ENCODE peak calls at places on chromosome X, in ten cellular contexts. One of them, this sample, is unnamed.

GRCh38 chrX:137926090-137926489 is 360.2 kb downstream of the ZIC3 start:
- DNase-seq in uterus: no peak
- DNase-seq in OCI-M1: peak; percentile 57
- DNase-seq in testis: no peak
- DNase-seq in mammary epithelial cell: no peak
- DNase-seq in neural progenitor cell: peak; percentile 47
- DNase-seq in tibial nerve: no peak
- DNase-seq in memory B cell: no peak
- DNase-seq in stimulated activated CD4-positive, alpha-beta T cell treated with anti-CD3 and anti-CD28 coated beads, TNF-alpha, amount 100 ng/mL, for 48 hours: no peak
- DNase-seq in anterior cingulate cortex: no peak
- DNase-seq in this sample: no peak

GRCh38 chrX:25524150-25524549 is 508.4 kb upstream of the ARX start:
- DNase-seq in stimulated activated CD4-positive, alpha-beta T cell treated with anti-CD3 and anti-CD28 coated beads, TNF-alpha, amount 100 ng/mL, for 48 hours: no peak
- DNase-seq in uterus: no peak
- DNase-seq in mammary epithelial cell: no peak
- DNase-seq in neural progenitor cell: no peak
- DNase-seq in tibial nerve: no peak
- DNase-seq in anterior cingulate cortex: no peak
- DNase-seq in memory B cell: no peak
- DNase-seq in OCI-M1: peak; percentile 1
- DNase-seq in testis: no peak
- DNase-seq in this sample: no peak

GRCh38 chrX:149222040-149222439 is 283.1 kb downstream of the IDS start:
- DNase-seq in testis: no peak
- DNase-seq in OCI-M1: no peak
- DNase-seq in memory B cell: no peak
- DNase-seq in uterus: no peak
- DNase-seq in anterior cingulate cortex: no peak
- DNase-seq in stimulated activated CD4-positive, alpha-beta T cell treated with anti-CD3 and anti-CD28 coated beads, TNF-alpha, amount 100 ng/mL, for 48 hours: no peak
- DNase-seq in tibial nerve: no peak
- DNase-seq in mammary epithelial cell: no peak
- DNase-seq in neural progenitor cell: no peak
- DNase-seq in this sample: no peak

GRCh38 chrX:123422875-123423274 is 238.8 kb downstream of the GRIA3 start:
- DNase-seq in memory B cell: no peak
- DNase-seq in tibial nerve: no peak
- DNase-seq in uterus: no peak
- DNase-seq in mammary epithelial cell: peak; percentile 27
- DNase-seq in testis: peak; percentile 16
- DNase-seq in stimulated activated CD4-positive, alpha-beta T cell treated with anti-CD3 and anti-CD28 coated beads, TNF-alpha, amount 100 ng/mL, for 48 hours: no peak
- DNase-seq in OCI-M1: peak; percentile 43
- DNase-seq in anterior cingulate cortex: no peak
- DNase-seq in neural progenitor cell: peak; percentile 9
- DNase-seq in this sample: no peak

GRCh38 chrX:67568769-67569168 is 24.9 kb downstream of the AR start:
- DNase-seq in tibial nerve: no peak
- DNase-seq in stimulated activated CD4-positive, alpha-beta T cell treated with anti-CD3 and anti-CD28 coated beads, TNF-alpha, amount 100 ng/mL, for 48 hours: no peak
- DNase-seq in neural progenitor cell: no peak
- DNase-seq in uterus: no peak
- DNase-seq in OCI-M1: no peak
- DNase-seq in anterior cingulate cortex: no peak
- DNase-seq in mammary epithelial cell: no peak
- DNase-seq in memory B cell: no peak
- DNase-seq in testis: no peak
- DNase-seq in this sample: no peak

GRCh38 chrX:13487731-13488505 is 81.5 kb upstream of the EGFL6 start:
- DNase-seq in neural progenitor cell: peak; percentile 78
- DNase-seq in uterus: peak; percentile 37
- DNase-seq in memory B cell: peak; percentile 36
- DNase-seq in anterior cingulate cortex: no peak
- DNase-seq in stimulated activated CD4-positive, alpha-beta T cell treated with anti-CD3 and anti-CD28 coated beads, TNF-alpha, amount 100 ng/mL, for 48 hours: peak; percentile 33
- DNase-seq in tibial nerve: no peak
- DNase-seq in OCI-M1: peak; percentile 77
- DNase-seq in mammary epithelial cell: peak; percentile 93
- DNase-seq in testis: peak; percentile 42
- DNase-seq in this sample: no peak

GRCh38 chrX:129161108-129161507 is 362.2 kb downstream of the SMARCA1 start:
- DNase-seq in uterus: no peak
- DNase-seq in memory B cell: no peak
- DNase-seq in mammary epithelial cell: no peak
- DNase-seq in stimulated activated CD4-positive, alpha-beta T cell treated with anti-CD3 and anti-CD28 coated beads, TNF-alpha, amount 100 ng/mL, for 48 hours: no peak
- DNase-seq in testis: no peak
- DNase-seq in OCI-M1: no peak
- DNase-seq in neural progenitor cell: no peak
- DNase-seq in anterior cingulate cortex: no peak
- DNase-seq in tibial nerve: no peak
- DNase-seq in this sample: no peak

GRCh38 chrX:45135616-45136015 is 65.1 kb downstream of the DIPK2B start:
- DNase-seq in memory B cell: no peak
- DNase-seq in OCI-M1: no peak
- DNase-seq in mammary epithelial cell: no peak
- DNase-seq in tibial nerve: no peak
- DNase-seq in anterior cingulate cortex: no peak
- DNase-seq in stimulated activated CD4-positive, alpha-beta T cell treated with anti-CD3 and anti-CD28 coated beads, TNF-alpha, amount 100 ng/mL, for 48 hours: no peak
- DNase-seq in uterus: no peak
- DNase-seq in neural progenitor cell: no peak
- DNase-seq in testis: no peak
- DNase-seq in this sample: no peak

GRCh38 chrX:39260965-39261364 is 459.7 kb downstream of the MID1IP1 start:
- DNase-seq in OCI-M1: no peak
- DNase-seq in testis: no peak
- DNase-seq in uterus: no peak
- DNase-seq in stimulated activated CD4-positive, alpha-beta T cell treated with anti-CD3 and anti-CD28 coated beads, TNF-alpha, amount 100 ng/mL, for 48 hours: no peak
- DNase-seq in anterior cingulate cortex: no peak
- DNase-seq in memory B cell: no peak
- DNase-seq in mammary epithelial cell: peak; percentile 52
- DNase-seq in neural progenitor cell: no peak
- DNase-seq in tibial nerve: no peak
- DNase-seq in this sample: no peak

GRCh38 chrX:47143894-47144625 is 442 bp downstream of the NDUFB11 start:
- DNase-seq in stimulated activated CD4-positive, alpha-beta T cell treated with anti-CD3 and anti-CD28 coated beads, TNF-alpha, amount 100 ng/mL, for 48 hours: no peak
- DNase-seq in mammary epithelial cell: no peak
- DNase-seq in neural progenitor cell: peak; percentile 61
- DNase-seq in tibial nerve: no peak
- DNase-seq in uterus: no peak
- DNase-seq in memory B cell: no peak
- DNase-seq in OCI-M1: peak; percentile 75
- DNase-seq in testis: peak; percentile 36
- DNase-seq in anterior cingulate cortex: no peak
- DNase-seq in this sample: peak; percentile 43

GRCh38 chrX:107715331-107716044 is 60.1 kb downstream of the TSC22D3 start:
- DNase-seq in memory B cell: no peak
- DNase-seq in OCI-M1: no peak
- DNase-seq in tibial nerve: no peak
- DNase-seq in testis: no peak
- DNase-seq in uterus: no peak
- DNase-seq in stimulated activated CD4-positive, alpha-beta T cell treated with anti-CD3 and anti-CD28 coated beads, TNF-alpha, amount 100 ng/mL, for 48 hours: no peak
- DNase-seq in mammary epithelial cell: peak; percentile 69
- DNase-seq in neural progenitor cell: no peak
- DNase-seq in anterior cingulate cortex: no peak
- DNase-seq in this sample: no peak

GRCh38 chrX:107293056-107293455 is 86.6 kb downstream of the DNAAF6 start:
- DNase-seq in anterior cingulate cortex: no peak
- DNase-seq in uterus: no peak
- DNase-seq in memory B cell: no peak
- DNase-seq in OCI-M1: no peak
- DNase-seq in mammary epithelial cell: no peak
- DNase-seq in neural progenitor cell: no peak
- DNase-seq in testis: no peak
- DNase-seq in stimulated activated CD4-positive, alpha-beta T cell treated with anti-CD3 and anti-CD28 coated beads, TNF-alpha, amount 100 ng/mL, for 48 hours: no peak
- DNase-seq in tibial nerve: no peak
- DNase-seq in this sample: no peak

This sample was measured in gastrocnemius medialis.